ENCODE peak calls at places on chromosome 17, in nine cellular contexts. N is NCI-H1105 treated with DMSO at 0.1 percent for 48 hours; R is neuronal stem cell; A is GM04504; B is activated T-cell treated with anti-CD3 and anti-CD28 coated beads, Interleukin-2, amount 50 U/mL, for 72 hours; L is GM12865; Y is ascending aorta; K is stimulated activated naive CD8-positive, alpha-beta T cell treated with anti-CD3 and anti-CD28 coated beads, Interleukin-15, Interleukin-2, amounts not matched to agents 100 U/mL and 50 U/mL, for 24 hours; V is PC-9. P is an unnamed sample.

GRCh38 chr17:46977348-46977747 is 1.7 kb downstream of the RPRML start:
- DNase-seq in N (peak), R (peak), A (no peak), B (no peak), L (no peak), Y (no peak), K (peak), V (no peak), P (peak)

GRCh38 chr17:83081561-83082201 is 2.3 kb downstream of the METRNL start:
- DNase-seq in N (no peak), R (no peak), A (peak), B (no peak), L (no peak), Y (peak), K (peak), V (no peak), P (no peak)

GRCh38 chr17:64058547-64059115 is 38.2 kb upstream of the ICAM2 start:
- DNase-seq in N (no peak), R (no peak), A (no peak), B (no peak), L (no peak), Y (no peak), K (no peak), V (no peak), P (no peak)

GRCh38 chr17:76007131-76007849 is 6.6 kb downstream of the CDK3 start:
- DNase-seq in N (no peak), R (no peak), A (no peak), B (no peak), L (no peak), Y (no peak), K (no peak), V (no peak), P (no peak)

GRCh38 chr17:45382982-45383381 is 49.7 kb downstream of the ARHGAP27 start:
- DNase-seq in N (no peak), R (no peak), A (no peak), B (no peak), L (no peak), Y (no peak), K (no peak), V (no peak), P (no peak)

GRCh38 chr17:49674507-49674906 is 3.4 kb downstream of the SPOP start:
- DNase-seq in N (no peak), R (no peak), A (no peak), B (no peak), L (no peak), Y (no peak), K (no peak), V (no peak), P (no peak)

GRCh38 chr17:79623786-79624657 is 13.2 kb upstream of the RBFOX3 start:
- DNase-seq in N (no peak), R (no peak), A (no peak), B (no peak), L (no peak), Y (peak), K (no peak), V (no peak), P (no peak)

GRCh38 chr17:56230660-56231059 is 77.4 kb downstream of the ANKFN1 start:
- DNase-seq in N (no peak), R (no peak), A (peak), B (no peak), L (no peak), Y (no peak), K (no peak), V (no peak), P (no peak)

GRCh38 chr17:74832421-74832820 is 27.3 kb downstream of the GRIN2C start:
- DNase-seq in N (no peak), R (no peak), A (no peak), B (no peak), L (peak), Y (no peak), K (no peak), V (no peak), P (no peak)

GRCh38 chr17:30433514-30433913 is 43.7 kb upstream of the GOSR1 start:
- DNase-seq in N (peak), R (no peak), A (peak), B (no peak), L (no peak), Y (no peak), K (no peak), V (peak), P (peak)

GRCh38 chr17:17412331-17412730 is 64.5 kb upstream of the MED9 start:
- DNase-seq in N (no peak), R (no peak), A (peak), B (no peak), L (no peak), Y (no peak), K (no peak), V (peak), P (no peak)

GRCh38 chr17:59618894-59619312 is 792 bp upstream of the CLTC start:
- DNase-seq in N (no peak), R (no peak), A (no peak), B (no peak), L (no peak), Y (no peak), K (no peak), V (no peak), P (no peak)

GRCh38 chr17:77089118-77089477 is 51.7 kb upstream of the SEC14L1 start:
- DNase-seq in N (no peak), R (no peak), A (no peak), B (no peak), L (peak), Y (no peak), K (no peak), V (no peak), P (no peak)

GRCh38 chr17:58693751-58694150 is 1.3 kb downstream of the RAD51C start:
- DNase-seq in N (no peak), R (no peak), A (no peak), B (no peak), L (no peak), Y (no peak), K (no peak), V (no peak), P (no peak)

P was measured in DMS 273 treated with DMSO at 0.1 percent for 48 hours.